ENCODE peak calls at places on chromosome 9, in six cellular contexts. B is posterior cingulate gyrus, L is KBM-7, E is renal cortical epithelial cell, G is left kidney, U is GM12865. V is an unnamed sample.

GRCh38 chr9:18473551-18474279 is at the start of gene ADAMTSL1:
- DNase-seq in B (peak), L (no peak), E (peak), G (peak), U (no peak), V (no peak)

GRCh38 chr9:84300271-84300670 is 40.3 kb downstream of the SLC28A3 start:
- DNase-seq in B (no peak), L (no peak), E (peak), G (no peak), U (no peak), V (no peak)

GRCh38 chr9:33813712-33814641 is 3.0 kb upstream of the UBE2R2 start:
- DNase-seq in B (no peak), L (peak), E (peak), G (peak), U (peak), V (no peak)

GRCh38 chr9:81605154-81605670 is 84.1 kb downstream of the TLE1 start:
- DNase-seq in B (no peak), L (no peak), E (peak), G (no peak), U (no peak), V (no peak)

GRCh38 chr9:91062281-91062680 is 260.7 kb downstream of the SYK start:
- DNase-seq in B (no peak), L (no peak), E (peak), G (no peak), U (no peak), V (no peak)

GRCh38 chr9:128908372-128908771 is 12.4 kb upstream of the PHYHD1 start:
- DNase-seq in B (no peak), L (no peak), E (no peak), G (no peak), U (no peak), V (no peak)

GRCh38 chr9:76717176-76717575 is 47.1 kb upstream of the PCA3 start:
- DNase-seq in B (no peak), L (no peak), E (no peak), G (peak), U (no peak), V (no peak)

GRCh38 chr9:107131108-107131799 is 151.8 kb upstream of the RAD23B start:
- DNase-seq in B (peak), L (no peak), E (peak), G (peak), U (no peak), V (no peak)

GRCh38 chr9:8924529-8924928 is 1125.0 kb upstream of the DMAC1 start:
- DNase-seq in B (no peak), L (no peak), E (no peak), G (no peak), U (no peak), V (no peak)

GRCh38 chr9:124088476-124088837 is 76.9 kb downstream of the LHX2 start:
- DNase-seq in B (peak), L (no peak), E (no peak), G (no peak), U (no peak), V (no peak)

GRCh38 chr9:118538981-118539380 is 830.3 kb downstream of the BRINP1 start:
- DNase-seq in B (no peak), L (no peak), E (no peak), G (no peak), U (no peak), V (no peak)

GRCh38 chr9:22469928-22470544 is 23.4 kb downstream of the DMRTA1 start:
- DNase-seq in B (peak), L (peak), E (peak), G (peak), U (peak), V (no peak)

GRCh38 chr9:109557481-109557880 is 59.4 kb upstream of the PTPN3 start:
- DNase-seq in B (no peak), L (no peak), E (peak), G (no peak), U (no peak), V (no peak)

GRCh38 chr9:103183569-103184191 is 188.5 kb downstream of the CYLC2 start:
- DNase-seq in B (no peak), L (no peak), E (no peak), G (peak), U (no peak), V (no peak)

GRCh38 chr9:122561446-122561845 is 8.5 kb downstream of the OR1N2 start:
- DNase-seq in B (no peak), L (no peak), E (no peak), G (no peak), U (no peak), V (no peak)

GRCh38 chr9:123537809-123538208 is 181.8 kb downstream of the CRB2 start:
- DNase-seq in B (no peak), L (no peak), E (no peak), G (no peak), U (no peak), V (no peak)

GRCh38 chr9:95018099-95018927 is 291.8 kb downstream of the AOPEP start:
- DNase-seq in B (peak), L (no peak), E (peak), G (no peak), U (no peak), V (no peak)

GRCh38 chr9:123828449-123828848 is 101.5 kb downstream of the DENND1A start:
- DNase-seq in B (no peak), L (peak), E (no peak), G (no peak), U (no peak), V (no peak)

GRCh38 chr9:30089428-30089827 is 2295.0 kb upstream of the ACO1 start:
- DNase-seq in B (no peak), L (no peak), E (no peak), G (no peak), U (no peak), V (no peak)

GRCh38 chr9:126403451-126403850 is 76.8 kb downstream of the MVB12B start:
- DNase-seq in B (no peak), L (no peak), E (no peak), G (no peak), U (no peak), V (no peak)

GRCh38 chr9:108142504-108143201 is 653.1 kb upstream of the KLF4 start:
- DNase-seq in B (peak), L (no peak), E (peak), G (peak), U (peak), V (peak)

GRCh38 chr9:137227057-137227852 is at the start of gene RNF224:
- DNase-seq in B (peak), L (peak), E (peak), G (peak), U (peak), V (peak)

GRCh38 chr9:65420771-65421170 is 135.8 kb upstream of the FOXD4L5 start:
- DNase-seq in B (no peak), L (no peak), E (no peak), G (no peak), U (no peak), V (no peak)

V was measured in caudate nucleus.